ENCODE peak calls at places on chromosomes 1 and 21, in four cellular contexts. H is SK-N-SH, L is K562, W is H1. G is an unnamed sample.

GRCh38 chr1:37845781-37846180 is 13.6 kb downstream of the MTF1 start:
- DNase-seq in L (no peak), H (no peak), W (no peak), G (no peak)

GRCh38 chr1:216457356-216457755 is 34.1 kb upstream of the USH2A start:
- DNase-seq in L (no peak), W (no peak), H (no peak), G (no peak)

GRCh38 chr1:95984975-95985374 is 736.6 kb upstream of the PTBP2 start:
- DNase-seq in L (no peak), H (peak), W (no peak), G (no peak)

GRCh38 chr1:105779727-105780126 is 1276.7 kb upstream of the PRMT6 start:
- DNase-seq in W (no peak), H (no peak), L (no peak), G (no peak)

GRCh38 chr1:18643154-18644012 is 12.7 kb downstream of the PAX7 start:
- DNase-seq in L (peak), H (peak), W (peak), G (peak)

GRCh38 chr1:200895448-200895799 is 724 bp downstream of the INAVA start:
- DNase-seq in W (no peak), H (no peak), L (no peak), G (no peak)

GRCh38 chr1:60822252-60822651 is 260.1 kb upstream of the NFIA start:
- DNase-seq in W (no peak), L (no peak), H (no peak), G (no peak)

GRCh38 chr21:34498623-34499022 is 13.4 kb downstream of the KCNE1 start:
- DNase-seq in H (no peak), W (no peak), L (no peak), G (no peak)

GRCh38 chr21:41576010-41576615 is 68.2 kb upstream of the TMPRSS2 start:
- DNase-seq in H (no peak), W (no peak), L (no peak), G (no peak)

GRCh38 chr1:209755926-209756607 is at the start of gene TRAF3IP3:
- DNase-seq in H (no peak), L (no peak), W (no peak), G (no peak)

GRCh38 chr1:160108888-160109662 is 6.5 kb upstream of the ATP1A2 start:
- DNase-seq in H (peak), L (peak), W (peak), G (no peak)

GRCh38 chr1:204523605-204524215 is 7.5 kb downstream of the MDM4 start:
- DNase-seq in L (no peak), H (no peak), W (no peak), G (no peak)

GRCh38 chr21:44941567-44941966 is 1.7 kb downstream of the SLX9 start:
- DNase-seq in L (no peak), W (no peak), H (no peak), G (no peak)

GRCh38 chr1:162571696-162572095 is 10.2 kb downstream of the UAP1 start:
- DNase-seq in H (no peak), W (no peak), L (no peak), G (no peak)

GRCh38 chr1:205616563-205617293 is 15.1 kb downstream of the ELK4 start:
- DNase-seq in H (no peak), W (no peak), L (no peak), G (no peak)

GRCh38 chr1:97632075-97632474 is 288.8 kb downstream of the DPYD start:
- DNase-seq in W (no peak), L (no peak), H (peak), G (no peak)

GRCh38 chr1:90313756-90314155 is 318.8 kb downstream of the ZNF326 start:
- DNase-seq in H (no peak), W (no peak), L (no peak), G (no peak)

DNA sequence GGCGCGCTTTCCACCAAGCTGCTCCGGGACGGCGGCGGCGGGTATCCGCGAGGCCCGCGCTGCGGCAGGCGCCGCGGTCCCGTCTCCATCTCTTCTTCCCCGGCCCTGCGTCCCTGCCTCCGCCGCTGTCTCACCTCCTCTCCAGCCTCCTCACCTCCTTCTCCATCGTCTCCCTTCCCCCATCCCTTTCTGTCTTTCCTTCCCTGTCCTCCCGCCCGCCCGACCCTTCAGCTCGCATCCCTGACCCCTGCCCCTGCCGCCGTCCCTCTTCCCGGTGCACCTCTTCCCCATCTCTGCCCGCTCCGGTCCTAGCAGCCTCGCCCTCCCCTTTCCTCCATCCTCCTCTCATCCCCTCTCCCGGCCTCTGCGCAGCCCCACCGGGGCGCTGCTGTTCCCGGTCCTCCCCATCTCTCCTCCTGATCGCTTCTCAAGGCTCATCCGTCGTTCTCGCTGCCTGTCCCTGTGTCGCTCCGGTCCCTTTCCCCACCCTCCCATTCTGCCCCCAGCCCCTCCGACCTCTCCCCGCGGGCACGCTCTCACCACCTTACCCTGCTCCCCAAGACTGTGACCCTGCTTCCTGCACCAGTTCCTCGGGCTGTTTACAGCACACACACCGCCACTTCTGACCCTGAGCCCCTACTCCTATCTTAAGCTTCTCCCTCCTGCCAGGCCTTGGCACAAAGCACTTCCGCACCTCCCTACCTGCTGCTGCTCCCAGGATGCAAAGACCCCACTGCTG is 758 bp upstream of the NPHP4 start:
- DNase-seq in L (peak), H (peak), W (no peak), G (no peak)
- TF ChIP-seq TEAD4 in L (no peak), H (no peak), W (no peak), G (no peak)

GRCh38 chr1:111813440-111814304 is 58.0 kb downstream of the DDX20 start:
- DNase-seq in H (no peak), L (peak), W (no peak), G (peak)
- TF ChIP-seq TEAD4 in H (no peak), L (no peak), W (no peak), G (no peak)

GRCh38 chr1:243939167-243939848 is 89.3 kb upstream of the AKT3 start:
- DNase-seq in H (no peak), L (peak), W (peak), G (no peak)
- TF ChIP-seq TEAD4 in H (no peak), L (no peak), W (no peak), G (no peak)

GRCh38 chr1:32919811-32920733 is 18.9 kb upstream of the TMEM54 start:
- DNase-seq in H (no peak), L (peak), W (no peak), G (no peak)
- TF ChIP-seq TEAD4 in H (no peak), L (peak), W (no peak), G (no peak)

DNA sequence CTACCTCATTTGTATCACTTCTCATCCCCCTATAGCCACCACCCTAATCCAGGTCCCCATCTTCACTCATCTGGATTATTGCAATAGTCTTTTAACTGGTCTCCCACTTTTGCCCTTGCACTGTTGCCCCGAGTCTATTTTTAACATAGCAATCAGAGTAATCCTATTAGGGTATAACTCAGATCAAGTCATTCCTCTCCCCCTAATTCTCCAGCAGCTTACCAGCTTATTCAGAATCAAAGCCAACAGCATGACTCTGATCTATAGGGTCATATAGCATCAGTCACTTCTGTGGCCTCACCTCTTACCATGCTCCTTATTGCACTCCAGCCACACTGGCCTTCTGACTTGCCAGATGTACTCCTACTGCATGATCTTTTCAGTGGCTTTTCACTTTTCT is 140.7 kb downstream of the PAPPA2 start:
- DNase-seq in W (no peak), H (no peak), L (no peak), G (no peak)
- TF ChIP-seq TEAD4 in W (no peak), H (no peak), L (no peak), G (no peak)

DNA sequence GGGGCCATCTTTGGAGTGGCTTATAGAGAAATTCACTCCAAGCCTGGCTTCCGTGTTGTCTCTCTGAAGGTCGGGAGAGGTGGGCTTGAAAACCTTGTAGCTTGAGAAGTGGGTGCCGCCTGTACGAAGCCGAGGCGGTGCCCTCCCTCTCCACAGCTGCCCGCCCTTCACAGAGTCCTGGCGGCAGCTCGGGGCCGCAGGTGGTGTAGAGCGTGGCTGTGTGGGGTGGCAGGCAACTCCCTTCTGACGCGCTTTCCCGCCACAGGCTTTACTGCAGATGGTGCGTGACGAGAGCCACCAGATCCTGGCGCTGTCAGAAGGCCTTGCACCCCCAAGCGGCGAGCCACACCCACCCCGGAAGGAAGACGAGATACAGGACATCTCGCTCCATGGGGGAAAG is 33.1 kb upstream of the DIP2A start:
- DNase-seq in H (no peak), L (no peak), W (no peak), G (no peak)
- TF ChIP-seq TEAD4 in H (no peak), L (no peak), W (no peak), G (no peak)

DNA sequence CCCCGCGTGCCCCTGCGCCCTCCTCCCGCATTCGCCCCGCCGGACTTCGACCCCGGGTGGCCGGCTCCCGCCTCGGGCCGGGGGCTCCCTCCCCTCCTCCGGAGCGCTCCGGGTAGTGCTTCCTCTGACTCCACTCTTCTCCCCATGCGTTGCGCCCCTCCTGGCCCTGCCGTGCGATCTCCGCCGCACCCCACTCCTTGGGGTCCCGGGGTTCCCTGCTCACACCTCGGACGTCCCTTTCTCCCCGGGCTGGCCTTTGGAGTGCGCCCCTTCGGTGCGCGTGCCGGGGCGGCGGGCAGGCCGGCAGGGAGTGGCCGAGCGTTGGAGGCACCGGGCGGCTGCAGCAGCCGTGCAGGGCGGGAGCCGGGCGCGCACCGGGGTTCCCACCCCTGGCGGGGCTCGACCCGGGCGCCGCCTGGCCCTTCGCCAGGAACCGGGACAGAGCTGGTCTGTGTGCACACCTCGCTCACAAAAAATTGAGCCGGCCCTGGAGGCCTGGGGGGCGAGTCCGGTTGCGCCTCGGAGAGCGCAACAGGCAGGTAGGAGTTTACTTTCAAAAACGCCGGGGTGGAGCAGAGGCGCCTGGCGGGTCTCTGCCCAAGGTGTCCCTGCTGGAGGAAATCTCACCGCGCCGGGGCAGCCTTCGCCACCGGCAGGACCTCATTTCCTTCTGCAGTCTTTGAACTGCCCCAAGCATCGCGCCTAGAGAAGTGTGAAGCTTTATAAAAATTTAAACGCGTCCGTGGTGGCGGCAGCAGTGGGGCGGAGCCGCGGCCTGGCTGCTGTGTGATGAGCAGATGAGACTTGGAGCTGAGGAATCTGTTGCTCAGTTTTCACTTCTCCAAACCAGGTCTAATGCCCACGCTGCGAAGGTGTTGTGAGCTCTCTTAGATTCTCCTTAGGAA is 650 bp downstream of the VANGL1 start:
- DNase-seq in H (peak), W (peak), L (peak), G (peak)
- TF ChIP-seq TEAD4 in H (no peak), W (no peak), L (no peak), G (no peak)

GRCh38 chr1:113256348-113256729 is 134.0 kb upstream of the MAGI3 start:
- DNase-seq in W (no peak), H (no peak), L (no peak), G (no peak)

GRCh38 chr1:113253979-113254378 is 136.3 kb upstream of the MAGI3 start:
- DNase-seq in H (no peak), L (no peak), W (no peak), G (no peak)

GRCh38 chr1:113255038-113255727 is 135.1 kb upstream of the MAGI3 start:
- DNase-seq in W (no peak), L (no peak), H (no peak), G (no peak)

GRCh38 chr1:113253187-113253966 is 136.9 kb upstream of the MAGI3 start:
- DNase-seq in W (no peak), H (no peak), L (no peak), G (no peak)

GRCh38 chr1:113255728-113256347 is 134.5 kb upstream of the MAGI3 start:
- DNase-seq in W (no peak), H (no peak), L (no peak), G (no peak)
- TF ChIP-seq TEAD4 in W (no peak), H (no peak), L (no peak), G (no peak)

GRCh38 chr1:44354268-44354839 is 703 bp downstream of the ERI3 start:
- DNase-seq in W (peak), H (no peak), L (no peak), G (no peak)

GRCh38 chr1:44354840-44355581 is at the start of gene ERI3:
- DNase-seq in L (peak), W (peak), H (peak), G (peak)

GRCh38 chr1:44357710-44358109 is 2.7 kb upstream of the ERI3 start:
- DNase-seq in H (no peak), L (no peak), W (no peak), G (no peak)

GRCh38 chr1:44359234-44359937 is 4.3 kb upstream of the ERI3 start:
- DNase-seq in L (no peak), W (no peak), H (no peak), G (no peak)

GRCh38 chr1:44355582-44356305 is 687 bp upstream of the ERI3 start:
- DNase-seq in L (no peak), W (no peak), H (no peak), G (no peak)
- TF ChIP-seq TEAD4 in L (no peak), W (no peak), H (no peak), G (no peak)

DNA sequence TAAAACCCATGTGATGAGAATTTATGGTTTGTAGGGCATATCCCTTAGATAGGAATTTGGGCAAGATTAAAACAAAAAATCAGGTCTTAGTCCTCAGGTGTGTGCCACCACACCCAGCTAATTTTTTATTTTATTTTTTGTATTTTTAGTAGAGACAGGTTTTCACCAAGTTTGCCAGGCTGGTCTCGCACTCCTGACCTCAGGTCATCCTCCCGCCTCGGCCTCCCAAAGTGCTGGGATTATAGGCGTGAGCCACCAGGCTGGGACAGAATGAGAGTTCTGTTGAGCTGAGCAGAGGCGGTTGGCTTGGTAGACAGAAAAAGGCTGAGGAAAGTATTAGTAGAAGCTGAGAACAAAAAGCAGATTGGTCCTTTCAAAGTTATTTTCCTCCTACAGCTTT is 43.8 kb upstream of the EDARADD start:
- DNase-seq in L (no peak), W (no peak), H (no peak), G (no peak)
- TF ChIP-seq TEAD4 in L (no peak), W (no peak), H (no peak), G (no peak)

G was measured in WTC11.